ENCODE peak calls at places on chromosome X, in four cellular contexts. S is GM12878, Y is K562, T is HL-60. E is an unnamed sample.

GRCh38 chrX:112874140-112874539 is 33.5 kb upstream of the AMOT start:
- DNase-seq in T (no peak), S (no peak), Y (no peak), E (no peak)

GRCh38 chrX:47146121-47146935 is 1.3 kb downstream of the RBM10 start:
- DNase-seq in T (no peak), S (no peak), Y (no peak), E (no peak)

GRCh38 chrX:47208108-47208507 is 10.4 kb upstream of the CDK16 start:
- DNase-seq in S (no peak), T (no peak), Y (no peak), E (no peak)

GRCh38 chrX:12319012-12319519 is 180.8 kb downstream of the FRMPD4 start:
- DNase-seq in S (no peak), T (no peak), Y (no peak), E (no peak)

GRCh38 chrX:124504106-124504983 is 158.0 kb downstream of the SH2D1A start:
- DNase-seq in T (no peak), S (peak), Y (no peak), E (no peak)

GRCh38 chrX:123797543-123798447 is 62.1 kb upstream of the XIAP start:
- DNase-seq in S (no peak), T (no peak), Y (no peak), E (no peak)

GRCh38 chrX:71859637-71860036 is 51.0 kb upstream of the NHSL2 start:
- DNase-seq in Y (peak), T (no peak), S (no peak), E (no peak)

GRCh38 chrX:136453771-136454170 is 34.0 kb upstream of the BRS3 start:
- DNase-seq in Y (no peak), T (no peak), S (no peak), E (no peak)

GRCh38 chrX:50613846-50614245 is 143.2 kb upstream of the DGKK start:
- DNase-seq in T (no peak), S (no peak), Y (no peak), E (no peak)

GRCh38 chrX:24145340-24146186 is 4.0 kb upstream of the ZFX start:
- DNase-seq in Y (no peak), S (no peak), T (no peak), E (no peak)

GRCh38 chrX:107600366-107600765 is 27.9 kb upstream of the PRPS1 start:
- DNase-seq in T (no peak), Y (no peak), S (no peak), E (no peak)

GRCh38 chrX:39760930-39761329 is 336.8 kb downstream of the BCOR start:
- DNase-seq in T (no peak), Y (no peak), S (no peak), E (no peak)

GRCh38 chrX:38332505-38332904 is 5.2 kb upstream of the RPGR start:
- DNase-seq in Y (no peak), T (no peak), S (peak), E (no peak)

GRCh38 chrX:70293621-70294020 is 3.7 kb downstream of the KIF4A start:
- DNase-seq in Y (no peak), S (no peak), T (no peak), E (no peak)

GRCh38 chrX:21509912-21510311 is 135.7 kb downstream of the CNKSR2 start:
- DNase-seq in Y (no peak), T (no peak), S (no peak), E (no peak)

GRCh38 chrX:108736509-108737479 is at the start of gene IRS4:
- DNase-seq in T (no peak), Y (no peak), S (no peak), E (no peak)

GRCh38 chrX:154374361-154375155 is at the start of gene FLNA:
- DNase-seq in S (no peak), Y (no peak), T (no peak), E (no peak)

GRCh38 chrX:56089376-56089775 is 142.8 kb upstream of the KLF8 start:
- DNase-seq in Y (no peak), T (no peak), S (no peak), E (no peak)

GRCh38 chrX:134929813-134930212 is 61.0 kb upstream of the SMIM10 start:
- DNase-seq in T (no peak), S (no peak), Y (no peak), E (no peak)

GRCh38 chrX:154040863-154041262 is 21.2 kb upstream of the IRAK1 start:
- DNase-seq in T (no peak), Y (no peak), S (no peak), E (no peak)

GRCh38 chrX:21806691-21807090 is 32.7 kb upstream of the MBTPS2 start:
- DNase-seq in S (no peak), T (no peak), Y (no peak), E (no peak)

GRCh38 chrX:154481911-154482601 is 3.0 kb upstream of the LAGE3 start:
- DNase-seq in Y (no peak), S (no peak), T (no peak), E (no peak)

GRCh38 chrX:30971761-30972603 is 82.9 kb upstream of the TAB3 start:
- DNase-seq in T (no peak), Y (peak), S (no peak), E (peak)

GRCh38 chrX:131763674-131764073 is 219.8 kb downstream of the OR13H1 start:
- DNase-seq in Y (no peak), S (peak), T (no peak), E (no peak)

GRCh38 chrX:26008691-26009090 is 129.5 kb upstream of the MAGEB18 start:
- DNase-seq in S (no peak), Y (no peak), T (no peak), E (no peak)

GRCh38 chrX:10833299-10834169 is 213.1 kb upstream of the MID1 start:
- DNase-seq in T (no peak), Y (no peak), S (no peak), E (no peak)

GRCh38 chrX:40755291-40756249 is 20.2 kb upstream of the MED14 start:
- DNase-seq in S (no peak), Y (no peak), T (no peak), E (no peak)

GRCh38 chrX:44915361-44915868 is 42.4 kb downstream of the KDM6A start:
- DNase-seq in T (no peak), S (no peak), Y (no peak), E (no peak)

GRCh38 chrX:14964500-14964899 is 91.3 kb downstream of the MOSPD2 start:
- DNase-seq in T (no peak), S (no peak), Y (no peak), E (no peak)

GRCh38 chrX:23783569-23784486 is 855 bp downstream of the SAT1 start:
- DNase-seq in Y (peak), T (no peak), S (no peak), E (no peak)

GRCh38 chrX:106901781-106902219 is 1.3 kb downstream of the RIPPLY1 start:
- DNase-seq in T (no peak), Y (no peak), S (no peak), E (no peak)

GRCh38 chrX:134572816-134573682 is 85.2 kb downstream of the PLAC1 start:
- DNase-seq in T (no peak), S (no peak), Y (no peak), E (no peak)

GRCh38 chrX:137425273-137425902 is 140.5 kb upstream of the ZIC3 start:
- DNase-seq in T (no peak), Y (no peak), S (no peak), E (no peak)

GRCh38 chrX:146278381-146278780 is 460.8 kb downstream of the SLITRK2 start:
- DNase-seq in Y (no peak), T (peak), S (no peak), E (no peak)

GRCh38 chrX:118536687-118537461 is 41.3 kb downstream of the DOCK11 start:
- DNase-seq in Y (peak), T (no peak), S (peak), E (no peak)
- TF ChIP-seq SPI1 in Y (no peak), T (no peak), S (no peak), E (no peak)

DNA sequence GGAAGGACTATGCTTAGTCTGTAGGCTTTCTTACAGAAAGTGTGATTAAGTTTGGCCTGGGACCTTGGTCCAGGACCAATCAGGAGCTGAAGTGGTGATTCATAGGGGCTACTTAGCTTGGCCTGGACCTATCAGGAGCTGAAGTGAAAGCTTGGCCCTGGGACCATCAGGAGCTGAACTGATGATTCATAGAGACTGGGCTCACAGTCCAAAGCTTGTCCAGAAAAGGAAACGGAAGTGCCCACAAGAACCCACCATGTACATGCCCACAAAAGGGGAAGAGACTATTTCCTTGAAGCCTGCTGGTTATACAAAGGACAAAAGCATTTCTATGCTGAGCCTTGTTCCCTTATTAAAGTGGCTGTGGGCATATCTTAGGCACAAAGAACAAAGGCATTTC is 12.6 kb downstream of the TENT5D start:
- DNase-seq in Y (no peak), T (peak), S (no peak), E (no peak)
- TF ChIP-seq SPI1 in Y (no peak), T (peak), S (no peak), E (no peak)

DNA sequence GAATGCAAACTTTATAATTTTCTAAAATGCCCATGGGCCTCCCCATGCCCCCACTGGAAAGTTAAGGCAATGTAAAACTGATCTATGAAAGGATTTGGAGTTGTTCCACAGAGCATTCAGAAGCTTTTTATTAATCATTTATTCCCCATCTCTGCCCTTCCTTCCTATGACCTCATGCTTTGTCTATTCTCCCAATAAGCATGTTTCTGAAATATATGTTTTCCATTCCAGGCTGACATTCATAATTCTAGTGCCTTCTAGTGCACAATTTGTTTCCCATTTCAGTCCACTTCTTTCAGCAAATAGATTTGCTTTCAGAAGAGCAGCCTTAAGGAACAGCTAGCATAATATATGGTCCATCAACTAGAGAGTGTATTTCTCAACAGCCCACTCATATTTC is 77.0 kb upstream of the ATXN3L start:
- DNase-seq in T (no peak), S (no peak), Y (no peak), E (no peak)
- TF ChIP-seq SPI1 in T (no peak), S (no peak), Y (no peak), E (no peak)

GRCh38 chrX:9023293-9023692 is 10.6 kb downstream of the FAM9B start:
- DNase-seq in Y (no peak), S (no peak), T (no peak), E (no peak)

GRCh38 chrX:9019151-9019550 is 14.8 kb downstream of the FAM9B start:
- DNase-seq in Y (no peak), S (no peak), T (no peak), E (no peak)
- TF ChIP-seq SPI1 in Y (no peak), S (no peak), T (no peak), E (no peak)

GRCh38 chrX:103864886-103865534 is 33.0 kb upstream of the RAB9B start:
- DNase-seq in S (no peak), Y (no peak), T (no peak), E (no peak)

GRCh38 chrX:103864149-103864548 is 32.1 kb upstream of the RAB9B start:
- DNase-seq in S (no peak), Y (no peak), T (no peak), E (no peak)

GRCh38 chrX:103861200-103861599 is 29.1 kb upstream of the RAB9B start:
- DNase-seq in S (no peak), Y (no peak), T (no peak), E (no peak)
- TF ChIP-seq SPI1 in S (no peak), Y (no peak), T (no peak), E (no peak)

E was measured in GM12891.